ENCODE peak calls at places on chromosomes 1 and 21, in four cellular contexts. One of them, this sample, is unnamed.

GRCh38 chr1:25022361-25023189 is 92.5 kb upstream of the RUNX3 start:
- DNase-seq in nephron progenitor cell: no peak
- DNase-seq in lower lobe of right lung: peak; percentile 83
- DNase-seq in NCI-H510A treated with DMSO at 0.1 percent for 48 hours: no peak
- DNase-seq in this sample: no peak

GRCh38 chr1:109272021-109272799 is 10.7 kb downstream of the PSRC1 start:
- DNase-seq in nephron progenitor cell: no peak
- DNase-seq in lower lobe of right lung: peak; percentile 39
- DNase-seq in NCI-H510A treated with DMSO at 0.1 percent for 48 hours: no peak
- DNase-seq in this sample: no peak

GRCh38 chr1:109391161-109391556 is 6.6 kb downstream of the SORT1 start:
- DNase-seq in nephron progenitor cell: no peak
- DNase-seq in lower lobe of right lung: no peak
- DNase-seq in NCI-H510A treated with DMSO at 0.1 percent for 48 hours: no peak
- DNase-seq in this sample: no peak

GRCh38 chr1:236472850-236473788 is 50.7 kb upstream of the LGALS8 start:
- DNase-seq in nephron progenitor cell: no peak
- DNase-seq in lower lobe of right lung: no peak
- DNase-seq in NCI-H510A treated with DMSO at 0.1 percent for 48 hours: no peak
- DNase-seq in this sample: no peak

GRCh38 chr21:43343095-43343991 is 83.6 kb downstream of the SIK1 start:
- DNase-seq in nephron progenitor cell: no peak
- DNase-seq in lower lobe of right lung: peak; percentile 94
- DNase-seq in NCI-H510A treated with DMSO at 0.1 percent for 48 hours: peak; percentile 73
- DNase-seq in this sample: peak; percentile 91

GRCh38 chr1:27522148-27522859 is 32.3 kb upstream of the WASF2 start:
- DNase-seq in nephron progenitor cell: no peak
- DNase-seq in lower lobe of right lung: peak; percentile 70
- DNase-seq in NCI-H510A treated with DMSO at 0.1 percent for 48 hours: peak; percentile 61
- DNase-seq in this sample: peak; percentile 84

GRCh38 chr1:30095051-30095450 is 628.3 kb downstream of the MATN1 start:
- DNase-seq in nephron progenitor cell: no peak
- DNase-seq in lower lobe of right lung: no peak
- DNase-seq in NCI-H510A treated with DMSO at 0.1 percent for 48 hours: no peak
- DNase-seq in this sample: no peak

GRCh38 chr1:243594455-243594854 is 255.6 kb downstream of the AKT3 start:
- DNase-seq in nephron progenitor cell: no peak
- DNase-seq in lower lobe of right lung: no peak
- DNase-seq in NCI-H510A treated with DMSO at 0.1 percent for 48 hours: no peak
- DNase-seq in this sample: no peak

GRCh38 chr1:77228836-77229235 is 9.6 kb upstream of the PIGK start:
- DNase-seq in nephron progenitor cell: no peak
- DNase-seq in lower lobe of right lung: no peak
- DNase-seq in NCI-H510A treated with DMSO at 0.1 percent for 48 hours: no peak
- DNase-seq in this sample: no peak